ENCODE peak calls at places on chromosomes 3 and 15, in six cellular contexts. One of them, this sample, is unnamed.

GRCh38 chr15:68333775-68334470 is 56.4 kb downstream of the FEM1B start:
- DNase-seq in neural progenitor cell: no peak
- DNase-seq in GM23338: no peak
- DNase-seq in PC-9: no peak
- DNase-seq in PC-3: peak; percentile 18
- DNase-seq in MM.1S: no peak
- DNase-seq in this sample: peak; percentile 37

GRCh38 chr3:179068779-179069530 is 2.7 kb downstream of the ZMAT3 start:
- DNase-seq in neural progenitor cell: peak; percentile 51
- DNase-seq in GM23338: peak; percentile 50
- DNase-seq in PC-9: no peak
- DNase-seq in PC-3: peak; percentile 30
- DNase-seq in MM.1S: no peak
- DNase-seq in this sample: peak; percentile 71

GRCh38 chr3:14123308-14124222 is 1.1 kb downstream of the CHCHD4 start:
- DNase-seq in neural progenitor cell: peak; percentile 15
- DNase-seq in GM23338: peak; percentile 15
- DNase-seq in PC-9: no peak
- DNase-seq in PC-3: peak; percentile 57
- DNase-seq in MM.1S: peak; percentile 43
- DNase-seq in this sample: no peak

GRCh38 chr15:48040166-48040817 is 80.5 kb upstream of the SLC24A5 start:
- DNase-seq in neural progenitor cell: peak; percentile 34
- DNase-seq in GM23338: no peak
- DNase-seq in PC-9: no peak
- DNase-seq in PC-3: no peak
- DNase-seq in MM.1S: peak; percentile 31
- DNase-seq in this sample: peak; percentile 14

GRCh38 chr3:50154840-50155490 is at the start of gene SEMA3F:
- DNase-seq in neural progenitor cell: peak; percentile 93
- DNase-seq in GM23338: peak; percentile 78
- DNase-seq in PC-9: peak; percentile 50
- DNase-seq in PC-3: peak; percentile 85
- DNase-seq in MM.1S: peak; percentile 76
- DNase-seq in this sample: peak; percentile 85

GRCh38 chr3:69930564-69930963 is 69.0 kb upstream of the SAMMSON start:
- DNase-seq in neural progenitor cell: no peak
- DNase-seq in GM23338: no peak
- DNase-seq in PC-9: no peak
- DNase-seq in PC-3: no peak
- DNase-seq in MM.1S: no peak
- DNase-seq in this sample: no peak

GRCh38 chr3:127849368-127849767 is 27.1 kb upstream of the MGLL start:
- DNase-seq in neural progenitor cell: no peak
- DNase-seq in GM23338: peak; percentile 54
- DNase-seq in PC-9: no peak
- DNase-seq in PC-3: no peak
- DNase-seq in MM.1S: no peak
- DNase-seq in this sample: no peak

GRCh38 chr15:96732704-96733103 is 402.2 kb downstream of the NR2F2 start:
- DNase-seq in neural progenitor cell: no peak
- DNase-seq in GM23338: no peak
- DNase-seq in PC-9: no peak
- DNase-seq in PC-3: no peak
- DNase-seq in MM.1S: no peak
- DNase-seq in this sample: no peak

GRCh38 chr3:143650827-143651226 is 197.4 kb downstream of the SLC9A9 start:
- DNase-seq in neural progenitor cell: no peak
- DNase-seq in GM23338: no peak
- DNase-seq in PC-9: no peak
- DNase-seq in PC-3: no peak
- DNase-seq in MM.1S: no peak
- DNase-seq in this sample: no peak

GRCh38 chr15:85592148-85592547 is 202.6 kb downstream of the KLHL25 start:
- DNase-seq in neural progenitor cell: no peak
- DNase-seq in GM23338: peak; percentile 21
- DNase-seq in PC-9: peak; percentile 95
- DNase-seq in PC-3: peak; percentile 96
- DNase-seq in MM.1S: no peak
- DNase-seq in this sample: peak; percentile 95

GRCh38 chr15:55789066-55789660 is 46.2 kb upstream of the PRTG start:
- DNase-seq in neural progenitor cell: peak; percentile 19
- DNase-seq in GM23338: peak; percentile 87
- DNase-seq in PC-9: no peak
- DNase-seq in PC-3: peak; percentile 37
- DNase-seq in MM.1S: peak; percentile 20
- DNase-seq in this sample: peak; percentile 30

GRCh38 chr15:39624806-39625205 is 43.9 kb downstream of the THBS1 start:
- DNase-seq in neural progenitor cell: no peak
- DNase-seq in GM23338: no peak
- DNase-seq in PC-9: peak; percentile 57
- DNase-seq in PC-3: peak; percentile 88
- DNase-seq in MM.1S: peak; percentile 80
- DNase-seq in this sample: peak; percentile 94

GRCh38 chr3:197003461-197004385 is 25.9 kb downstream of the MELTF start:
- DNase-seq in neural progenitor cell: peak; percentile 28
- DNase-seq in GM23338: peak; percentile 55
- DNase-seq in PC-9: no peak
- DNase-seq in PC-3: peak; percentile 39
- DNase-seq in MM.1S: peak; percentile 73
- DNase-seq in this sample: no peak

GRCh38 chr3:111910806-111911205 is 51.7 kb downstream of the PHLDB2 start:
- DNase-seq in neural progenitor cell: no peak
- DNase-seq in GM23338: no peak
- DNase-seq in PC-9: no peak
- DNase-seq in PC-3: no peak
- DNase-seq in MM.1S: no peak
- DNase-seq in this sample: peak; percentile 75

GRCh38 chr15:36911322-36911944 is 188.9 kb downstream of the MEIS2 start:
- DNase-seq in neural progenitor cell: peak; percentile 28
- DNase-seq in GM23338: peak; percentile 18
- DNase-seq in PC-9: peak; percentile 64
- DNase-seq in PC-3: peak; percentile 84
- DNase-seq in MM.1S: no peak
- DNase-seq in this sample: peak; percentile 75

GRCh38 chr3:126986001-126986400 is 3.1 kb downstream of the PLXNA1 start:
- DNase-seq in neural progenitor cell: no peak
- DNase-seq in GM23338: no peak
- DNase-seq in PC-9: no peak
- DNase-seq in PC-3: no peak
- DNase-seq in MM.1S: no peak
- DNase-seq in this sample: peak; percentile 64

GRCh38 chr15:39471791-39472190 is 109.1 kb upstream of the THBS1 start:
- DNase-seq in neural progenitor cell: no peak
- DNase-seq in GM23338: no peak
- DNase-seq in PC-9: no peak
- DNase-seq in PC-3: no peak
- DNase-seq in MM.1S: no peak
- DNase-seq in this sample: peak; percentile 29

GRCh38 chr3:182962162-182962561 is 18.2 kb downstream of the DCUN1D1 start:
- DNase-seq in neural progenitor cell: no peak
- DNase-seq in GM23338: no peak
- DNase-seq in PC-9: no peak
- DNase-seq in PC-3: no peak
- DNase-seq in MM.1S: no peak
- DNase-seq in this sample: no peak

GRCh38 chr3:14175383-14176037 is 2.9 kb downstream of the XPC start:
- DNase-seq in neural progenitor cell: no peak
- DNase-seq in GM23338: no peak
- DNase-seq in PC-9: no peak
- DNase-seq in PC-3: peak; percentile 22
- DNase-seq in MM.1S: peak; percentile 77
- DNase-seq in this sample: peak; percentile 60

GRCh38 chr3:186825294-186825821 is 17.2 kb upstream of the ADIPOQ start:
- DNase-seq in neural progenitor cell: peak; percentile 81
- DNase-seq in GM23338: peak; percentile 74
- DNase-seq in PC-9: no peak
- DNase-seq in PC-3: no peak
- DNase-seq in MM.1S: no peak
- DNase-seq in this sample: peak; percentile 83

GRCh38 chr15:96416934-96417759 is 86.6 kb downstream of the NR2F2 start:
- DNase-seq in neural progenitor cell: peak; percentile 63
- DNase-seq in GM23338: peak; percentile 77
- DNase-seq in PC-9: no peak
- DNase-seq in PC-3: no peak
- DNase-seq in MM.1S: no peak
- DNase-seq in this sample: peak; percentile 40

GRCh38 chr3:12395349-12396012 is 88.8 kb upstream of the TSEN2 start:
- DNase-seq in neural progenitor cell: no peak
- DNase-seq in GM23338: no peak
- DNase-seq in PC-9: no peak
- DNase-seq in PC-3: no peak
- DNase-seq in MM.1S: peak; percentile 68
- DNase-seq in this sample: peak; percentile 48

GRCh38 chr15:67125589-67126502 is 60.4 kb downstream of the SMAD3 start:
- DNase-seq in neural progenitor cell: no peak
- DNase-seq in GM23338: no peak
- DNase-seq in PC-9: peak; percentile 93
- DNase-seq in PC-3: peak; percentile 92
- DNase-seq in MM.1S: no peak
- DNase-seq in this sample: peak; percentile 98

GRCh38 chr3:14837864-14838263 is 19.1 kb downstream of the FGD5 start:
- DNase-seq in neural progenitor cell: no peak
- DNase-seq in GM23338: no peak
- DNase-seq in PC-9: no peak
- DNase-seq in PC-3: no peak
- DNase-seq in MM.1S: no peak
- DNase-seq in this sample: no peak

GRCh38 chr15:65386886-65387285 is 9.1 kb upstream of the IGDCC3 start:
- DNase-seq in neural progenitor cell: no peak
- DNase-seq in GM23338: no peak
- DNase-seq in PC-9: no peak
- DNase-seq in PC-3: no peak
- DNase-seq in MM.1S: no peak
- DNase-seq in this sample: no peak

GRCh38 chr15:90053685-90054466 is 48.4 kb downstream of the IDH2 start:
- DNase-seq in neural progenitor cell: peak; percentile 43
- DNase-seq in GM23338: no peak
- DNase-seq in PC-9: no peak
- DNase-seq in PC-3: no peak
- DNase-seq in MM.1S: no peak
- DNase-seq in this sample: no peak

GRCh38 chr15:90058308-90058707 is 44.0 kb downstream of the IDH2 start:
- DNase-seq in neural progenitor cell: no peak
- DNase-seq in GM23338: no peak
- DNase-seq in PC-9: no peak
- DNase-seq in PC-3: no peak
- DNase-seq in MM.1S: peak; percentile 44
- DNase-seq in this sample: no peak

GRCh38 chr15:90059208-90059985 is 42.9 kb downstream of the IDH2 start:
- DNase-seq in neural progenitor cell: no peak
- DNase-seq in GM23338: peak; percentile 66
- DNase-seq in PC-9: no peak
- DNase-seq in PC-3: no peak
- DNase-seq in MM.1S: peak; percentile 96
- DNase-seq in this sample: no peak

GRCh38 chr15:90054618-90055097 is 47.6 kb downstream of the IDH2 start:
- DNase-seq in neural progenitor cell: no peak
- DNase-seq in GM23338: no peak
- DNase-seq in PC-9: peak; percentile 22
- DNase-seq in PC-3: no peak
- DNase-seq in MM.1S: no peak
- DNase-seq in this sample: no peak

GRCh38 chr15:90055182-90055581 is 47.1 kb downstream of the IDH2 start:
- DNase-seq in neural progenitor cell: no peak
- DNase-seq in GM23338: no peak
- DNase-seq in PC-9: peak; percentile 30
- DNase-seq in PC-3: no peak
- DNase-seq in MM.1S: no peak
- DNase-seq in this sample: no peak
- H2AFZ ChIP-seq in neural progenitor cell: no peak overlapping the region
- H2AFZ ChIP-seq in GM23338: no peak overlapping the region
- H2AFZ ChIP-seq in PC-9: no peak overlapping the region
- H2AFZ ChIP-seq in PC-3: no peak overlapping the region
- H2AFZ ChIP-seq in MM.1S: no peak overlapping the region
- H2AFZ ChIP-seq in this sample: no peak overlapping the region

GRCh38 chr3:3102751-3103150 is 7.4 kb downstream of the IL5RA start:
- DNase-seq in neural progenitor cell: no peak
- DNase-seq in GM23338: no peak
- DNase-seq in PC-9: no peak
- DNase-seq in PC-3: no peak
- DNase-seq in MM.1S: peak; percentile 12
- DNase-seq in this sample: no peak

GRCh38 chr3:3101660-3102458 is 8.3 kb downstream of the IL5RA start:
- DNase-seq in neural progenitor cell: no peak
- DNase-seq in GM23338: no peak
- DNase-seq in PC-9: no peak
- DNase-seq in PC-3: no peak
- DNase-seq in MM.1S: peak; percentile 27
- DNase-seq in this sample: no peak

GRCh38 chr3:3097958-3098357 is 12.2 kb downstream of the IL5RA start:
- DNase-seq in neural progenitor cell: no peak
- DNase-seq in GM23338: no peak
- DNase-seq in PC-9: no peak
- DNase-seq in PC-3: no peak
- DNase-seq in MM.1S: peak; percentile 46
- DNase-seq in this sample: no peak
- TF ChIP-seq EZH2 in neural progenitor cell: no peak
- TF ChIP-seq EZH2 in GM23338: no peak
- TF ChIP-seq EZH2 in PC-9: no peak
- TF ChIP-seq EZH2 in PC-3: no peak
- TF ChIP-seq EZH2 in MM.1S: no peak
- TF ChIP-seq EZH2 in this sample: no peak

DNA sequence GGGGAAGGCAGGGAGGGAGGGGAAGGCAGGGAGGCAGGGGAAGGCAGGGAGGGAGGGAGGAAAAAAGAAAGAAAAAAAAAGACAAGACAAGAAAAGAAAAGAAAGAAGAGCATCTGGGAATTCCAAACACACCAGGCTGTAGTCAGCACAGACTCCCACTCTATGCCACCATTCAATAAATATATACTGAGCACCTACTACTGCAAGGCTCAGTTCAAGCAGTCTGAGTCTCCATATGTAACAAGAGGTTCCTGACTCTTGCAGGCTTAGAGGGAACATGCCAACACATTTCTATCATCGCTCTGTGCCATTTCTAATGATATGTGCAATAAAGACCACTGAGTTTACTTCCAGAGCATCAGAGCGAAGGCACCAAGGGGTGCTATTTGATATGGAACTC is 47.7 kb downstream of the ANXA2 start:
- DNase-seq in neural progenitor cell: no peak
- DNase-seq in GM23338: no peak
- DNase-seq in PC-9: no peak
- DNase-seq in PC-3: no peak
- DNase-seq in MM.1S: no peak
- DNase-seq in this sample: no peak
- H3F3A ChIP-seq in neural progenitor cell: no peaks in the 10 kb centered on the region
- H3F3A ChIP-seq in GM23338: no peaks in the 10 kb centered on the region
- H3F3A ChIP-seq in PC-9: peaks cover 42% of the 10 kb centered on the region
- H3F3A ChIP-seq in PC-3: peaks cover 37% of the 10 kb centered on the region
- H3F3A ChIP-seq in MM.1S: no peaks in the 10 kb centered on the region
- H3F3A ChIP-seq in this sample: peaks cover 96% of the 10 kb centered on the region

DNA sequence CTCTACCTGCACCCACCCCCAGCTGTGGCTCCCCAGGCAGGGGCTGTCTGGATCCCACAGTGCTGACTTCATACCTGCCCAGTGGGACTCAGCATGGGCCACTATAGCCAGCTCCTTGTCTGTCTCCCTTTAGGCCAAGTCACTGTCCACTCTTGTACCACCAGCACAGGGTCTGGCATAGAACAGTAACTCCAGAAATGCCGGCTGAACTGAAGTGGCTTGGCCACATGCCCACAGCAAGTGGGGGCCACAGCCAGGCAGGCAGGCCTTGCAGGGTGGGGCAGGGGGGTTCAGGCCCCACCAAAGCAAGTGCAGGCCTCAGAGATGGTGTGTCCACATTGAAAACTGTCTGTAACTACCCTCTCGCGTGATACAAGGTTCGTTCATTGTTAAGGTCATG is 252.6 kb upstream of the LYSMD4 start:
- DNase-seq in neural progenitor cell: no peak
- DNase-seq in GM23338: no peak
- DNase-seq in PC-9: no peak
- DNase-seq in PC-3: no peak
- DNase-seq in MM.1S: no peak
- DNase-seq in this sample: no peak
- H2AFZ ChIP-seq in neural progenitor cell: no peak overlapping the region
- H2AFZ ChIP-seq in GM23338: no peak overlapping the region
- H2AFZ ChIP-seq in PC-9: no peak overlapping the region
- H2AFZ ChIP-seq in PC-3: no peak overlapping the region
- H2AFZ ChIP-seq in MM.1S: no peak overlapping the region
- H2AFZ ChIP-seq in this sample: no peak overlapping the region